ENCODE peak calls at places on chromosomes 11 and 22, in eight cellular contexts. V is LoVo; D is endothelial cell; J is AG04449; Q is activated CD8-positive, alpha-beta memory T cell treated with anti-CD3 and anti-CD28 coated beads for 1 hour; T is NCI-H82; G is BJ; W is progenitor cell of endocrine pancreas. C is an unnamed sample.

GRCh38 chr22:49934144-49934890 is 15.9 kb downstream of the CRELD2 start:
- DNase-seq in V (no peak), D (no peak), J (no peak), Q (no peak), T (peak; percentile 56), G (no peak), W (no peak), C (peak; percentile 62)

GRCh38 chr22:20549232-20549841 is 41.9 kb downstream of the MED15 start:
- DNase-seq in V (no peak), D (no peak), J (no peak), Q (no peak), T (peak; percentile 78), G (no peak), W (no peak), C (no peak)

GRCh38 chr11:67120881-67121710 is 2.0 kb downstream of the KDM2A start:
- DNase-seq in V (no peak), D (no peak), J (no peak), Q (no peak), T (peak; percentile 41), G (no peak), W (no peak), C (peak; percentile 61)

GRCh38 chr11:117786099-117786870 is 10.7 kb downstream of the DSCAML1 start:
- DNase-seq in V (no peak), D (no peak), J (no peak), Q (no peak), T (peak; percentile 53), G (no peak), W (no peak), C (no peak)

GRCh38 chr11:57324886-57325734 is at the start of gene TNKS1BP1:
- DNase-seq in V (peak; percentile 96), D (peak; percentile 94), J (peak; percentile 88), Q (peak; percentile 60), T (peak; percentile 96), G (peak; percentile 88), W (peak; percentile 92), C (peak; percentile 99)

GRCh38 chr11:115591380-115591779 is 87.2 kb upstream of the CADM1 start:
- DNase-seq in V (no peak), D (no peak), J (no peak), Q (no peak), T (no peak), G (no peak), W (no peak), C (no peak)

GRCh38 chr22:34036936-34037335 is 116.7 kb upstream of the LARGE1 start:
- DNase-seq in V (no peak), D (no peak), J (no peak), Q (no peak), T (no peak), G (no peak), W (no peak), C (no peak)

GRCh38 chr22:30230787-30231461 is 15.6 kb downstream of the LIF start:
- DNase-seq in V (no peak), D (no peak), J (no peak), Q (no peak), T (no peak), G (no peak), W (no peak), C (no peak)

GRCh38 chr11:27998552-27998951 is 109.4 kb downstream of the KIF18A start:
- DNase-seq in V (no peak), D (no peak), J (no peak), Q (no peak), T (no peak), G (no peak), W (no peak), C (no peak)

GRCh38 chr22:46011627-46012181 is 34.7 kb upstream of the WNT7B start:
- DNase-seq in V (no peak), D (no peak), J (no peak), Q (no peak), T (no peak), G (no peak), W (no peak), C (no peak)

GRCh38 chr22:35475545-35475944 is 65.1 kb upstream of the RASD2 start:
- DNase-seq in V (no peak), D (no peak), J (no peak), Q (no peak), T (no peak), G (no peak), W (no peak), C (no peak)

GRCh38 chr11:75398906-75399305 is 412 bp upstream of the RPS3 start:
- DNase-seq in V (no peak), D (no peak), J (no peak), Q (no peak), T (no peak), G (no peak), W (no peak), C (no peak)

GRCh38 chr11:64343740-64344133 is 3.7 kb downstream of the CCDC88B start:
- DNase-seq in V (no peak), D (no peak), J (no peak), Q (no peak), T (peak; percentile 53), G (no peak), W (no peak), C (peak; percentile 28)

GRCh38 chr11:1628506-1629325 is 859 bp upstream of the KRTAP5-5 start:
- DNase-seq in V (peak; percentile 51), D (peak; percentile 88), J (no peak), Q (no peak), T (peak; percentile 38), G (no peak), W (peak; percentile 65), C (peak; percentile 59)

GRCh38 chr11:1146311-1146864 is 11.4 kb upstream of the MUC5AC start:
- DNase-seq in V (no peak), D (no peak), J (no peak), Q (no peak), T (no peak), G (no peak), W (no peak), C (no peak)

GRCh38 chr11:84165139-84165538 is 879.0 kb upstream of the CCDC90B start:
- DNase-seq in V (no peak), D (no peak), J (peak; percentile 2), Q (no peak), T (no peak), G (no peak), W (no peak), C (peak; percentile 4)

GRCh38 chr11:2180775-2181370 is 9.3 kb upstream of the TH start:
- DNase-seq in V (no peak), D (no peak), J (no peak), Q (no peak), T (no peak), G (no peak), W (no peak), C (no peak)

GRCh38 chr11:107590460-107591097 is 368 bp upstream of the ELMOD1 start:
- DNase-seq in V (no peak), D (no peak), J (no peak), Q (no peak), T (no peak), G (no peak), W (no peak), C (peak; percentile 11)

GRCh38 chr22:27576413-27576812 is 225.1 kb downstream of the MN1 start:
- DNase-seq in V (no peak), D (no peak), J (no peak), Q (no peak), T (no peak), G (no peak), W (no peak), C (no peak)

GRCh38 chr11:61534901-61535839 is 26.6 kb downstream of the LRRC10B start:
- DNase-seq in V (no peak), D (no peak), J (no peak), Q (no peak), T (no peak), G (no peak), W (no peak), C (no peak)

GRCh38 chr22:46428171-46428570 is 92.7 kb downstream of the TRMU start:
- DNase-seq in V (no peak), D (no peak), J (no peak), Q (no peak), T (no peak), G (no peak), W (no peak), C (no peak)

GRCh38 chr11:77278595-77279506 is 22.6 kb downstream of the GDPD4 start:
- DNase-seq in V (no peak), D (peak; percentile 4), J (no peak), Q (no peak), T (no peak), G (no peak), W (no peak), C (peak; percentile 76)

GRCh38 chr11:83087035-83087434 is 15.3 kb upstream of the RAB30 start:
- DNase-seq in V (no peak), D (no peak), J (no peak), Q (no peak), T (no peak), G (no peak), W (no peak), C (no peak)

GRCh38 chr22:37412445-37413250 is 14.6 kb downstream of the ELFN2 start:
- DNase-seq in V (no peak), D (no peak), J (no peak), Q (no peak), T (no peak), G (no peak), W (no peak), C (no peak)

GRCh38 chr22:38924197-38924952 is 33.0 kb upstream of the APOBEC3A start:
- DNase-seq in V (peak; percentile 95), D (no peak), J (peak; percentile 59), Q (no peak), T (peak; percentile 39), G (peak; percentile 82), W (no peak), C (peak; percentile 89)

GRCh38 chr11:27462543-27462942 is 10.0 kb downstream of the LGR4 start:
- DNase-seq in V (no peak), D (no peak), J (no peak), Q (no peak), T (no peak), G (no peak), W (no peak), C (peak; percentile 52)

GRCh38 chr11:33452806-33453205 is 195.6 kb downstream of the HIPK3 start:
- DNase-seq in V (no peak), D (no peak), J (peak; percentile 82), Q (no peak), T (no peak), G (peak; percentile 74), W (no peak), C (peak; percentile 96)

GRCh38 chr11:10351768-10352641 is 47.1 kb downstream of the ADM start:
- DNase-seq in V (no peak), D (peak; percentile 43), J (peak; percentile 74), Q (no peak), T (peak; percentile 83), G (peak; percentile 62), W (peak; percentile 11), C (peak; percentile 93)

GRCh38 chr11:10770626-10771254 is 19.7 kb downstream of the CTR9 start:
- DNase-seq in V (peak; percentile 27), D (peak; percentile 66), J (no peak), Q (no peak), T (peak; percentile 62), G (no peak), W (peak; percentile 21), C (peak; percentile 74)

GRCh38 chr11:78350101-78350645 is 67.4 kb downstream of the GAB2 start:
- DNase-seq in V (no peak), D (no peak), J (no peak), Q (no peak), T (peak; percentile 62), G (no peak), W (no peak), C (peak; percentile 50)

GRCh38 chr11:62179995-62180394 is 10.0 kb upstream of the SCGB1D1 start:
- DNase-seq in V (no peak), D (no peak), J (no peak), Q (no peak), T (no peak), G (no peak), W (no peak), C (no peak)

C was measured in GM23248.